ENCODE peak calls at places on chromosomes 16 and 17, in six cellular contexts. L is adrenal gland; X is CD8-positive, alpha-beta memory T cell; G is HAP-1; M is CD8-positive, alpha-beta T cell; O is fibroblast of lung. I is an unnamed sample. For H3K36me3 and H3K9me3, the result is how much of the 10 kb centered on the place peaks cover.

GRCh38 chr16:3059041-3059722 is 6.3 kb upstream of the IL32 start:
- DNase-seq in L (peak), G (peak), O (peak), X (peak), M (peak), I (peak)

GRCh38 chr16:87152221-87152755 is 164.9 kb downstream of the C16orf95 start:
- DNase-seq in M (no peak), G (no peak), O (no peak), L (no peak), X (no peak), I (no peak)

GRCh38 chr16:12017583-12017982 is 41.0 kb downstream of the SNX29 start:
- DNase-seq in G (no peak), M (no peak), X (no peak), O (peak), L (no peak), I (no peak)

GRCh38 chr16:63461248-63461841 is 1425.1 kb upstream of the CDH8 start:
- DNase-seq in O (peak), X (no peak), M (no peak), L (peak), G (peak), I (no peak)

GRCh38 chr17:42754782-42755181 is 6.2 kb upstream of the RAMP2 start:
- DNase-seq in G (no peak), L (no peak), O (peak), X (no peak), M (no peak), I (peak)

GRCh38 chr16:88530858-88531203 is 39.4 kb upstream of the ZC3H18 start:
- DNase-seq in M (no peak), X (no peak), G (no peak), O (no peak), L (no peak), I (no peak)

GRCh38 chr17:31309525-31309924 is 4.3 kb downstream of the EVI2B start:
- DNase-seq in L (no peak), X (peak), M (no peak), O (no peak), G (no peak), I (no peak)

GRCh38 chr16:69410285-69410990 is 14.0 kb upstream of the CYB5B start:
- DNase-seq in X (no peak), O (peak), M (no peak), G (no peak), L (peak), I (no peak)

GRCh38 chr16:89041571-89042481 is 51.8 kb upstream of the ACSF3 start:
- DNase-seq in M (no peak), X (no peak), G (no peak), L (no peak), O (no peak), I (no peak)

GRCh38 chr17:60138769-60139437 is 10.9 kb upstream of the CA4 start:
- DNase-seq in O (no peak), L (no peak), M (no peak), G (no peak), X (no peak), I (no peak)
- H3K4me3 ChIP-seq in O (no peak), L (no peak), M (no peak), G (no peak), X (no peak), I (no peak)

GRCh38 chr16:15671530-15672117 is 21.6 kb downstream of the NDE1 start:
- DNase-seq in L (no peak), X (no peak), M (no peak), G (no peak), O (no peak), I (no peak)

GRCh38 chr16:15665107-15665506 is 15.1 kb downstream of the NDE1 start:
- DNase-seq in M (no peak), X (no peak), L (no peak), O (no peak), G (no peak), I (no peak)

GRCh38 chr16:15672514-15673167 is 22.6 kb downstream of the NDE1 start:
- DNase-seq in L (peak), X (peak), G (peak), M (peak), O (peak), I (peak)

GRCh38 chr16:15667091-15667742 is 17.2 kb downstream of the NDE1 start:
- DNase-seq in L (no peak), M (no peak), O (no peak), X (no peak), G (no peak), I (no peak)
- H3K36me3 ChIP-seq in L (under half), M (under half), O (under half), X (under half), G (half or more), I (half or more)

DNA sequence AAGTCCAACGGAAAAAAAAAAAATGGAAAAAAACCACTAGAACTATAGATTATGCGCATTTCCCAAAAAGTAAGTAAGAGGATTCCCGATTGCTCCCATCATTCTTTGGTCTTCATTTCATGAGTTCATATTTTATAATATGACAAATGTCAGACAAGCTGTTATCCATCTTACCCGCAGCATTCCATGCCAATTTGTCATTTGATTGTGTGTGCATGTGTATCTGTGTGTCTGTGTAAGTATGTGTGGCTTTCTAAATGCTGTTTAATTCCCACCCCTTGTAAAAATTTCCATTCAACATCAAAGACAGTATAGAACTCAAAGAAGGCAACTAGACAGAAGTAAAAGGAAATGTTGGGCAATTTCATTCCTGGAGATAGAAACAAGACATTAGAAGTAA is 434.1 kb downstream of the CDH11 start:
- DNase-seq in X (no peak), G (no peak), M (no peak), O (no peak), L (no peak), I (no peak)
- H3K9me3 ChIP-seq in X (under half), G (under half), M (under half), O (under half), L (under half), I (under half)

GRCh38 chr17:75153854-75154194 is 488 bp downstream of the JPT1 start:
- DNase-seq in O (no peak), X (no peak), L (peak), G (peak), M (no peak), I (peak)
- H3K4me3 ChIP-seq in O (peak), X (peak), L (peak), G (peak), M (peak), I (peak)

DNA sequence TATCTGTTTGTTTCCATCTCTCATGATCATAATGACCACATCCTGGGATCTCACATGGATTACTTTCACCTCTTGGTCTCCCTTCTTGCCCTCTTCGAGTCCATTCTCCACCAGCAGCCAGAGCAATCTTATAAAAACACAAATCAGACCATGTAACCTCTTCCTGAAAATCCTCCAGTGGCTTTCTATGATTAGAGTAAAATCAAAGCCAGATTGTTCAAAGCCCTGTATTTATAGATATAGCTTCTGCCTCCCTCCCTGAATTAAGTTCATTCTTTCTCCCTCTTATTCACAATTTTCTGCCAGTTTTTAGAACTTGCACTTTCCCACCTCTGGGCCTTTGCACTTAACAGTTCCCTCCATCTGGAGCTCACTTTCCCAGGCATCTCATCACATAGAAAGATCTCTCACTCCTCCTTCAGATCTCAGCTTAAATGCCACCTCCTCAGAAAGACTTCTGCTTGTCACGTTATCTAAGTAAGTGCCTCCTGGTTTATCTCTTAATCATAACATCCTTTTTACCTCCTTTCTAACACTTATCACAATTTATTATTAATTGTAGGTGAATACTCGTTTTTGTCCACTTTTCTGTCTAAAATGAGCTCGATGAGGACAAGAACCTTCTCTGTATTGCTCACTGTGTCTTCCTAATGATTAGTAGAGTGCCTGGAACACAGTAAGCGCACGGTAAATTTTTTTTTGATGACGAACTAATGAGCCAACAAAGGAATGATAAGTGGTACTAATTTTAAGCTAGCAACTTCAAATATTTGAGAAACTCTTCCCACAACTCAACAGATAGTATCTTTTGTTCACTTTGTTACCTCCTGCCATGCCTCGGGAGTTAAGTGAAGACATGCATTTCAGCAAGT is 80.5 kb downstream of the CYB561 start:
- DNase-seq in X (no peak), L (no peak), M (no peak), O (peak), G (no peak), I (no peak)
- H3K36me3 ChIP-seq in X (under half), L (under half), M (under half), O (under half), G (under half), I (under half)

GRCh38 chr16:35296962-35297653 is 1837.7 kb downstream of the TP53TG3F start:
- DNase-seq in X (no peak), M (no peak), G (no peak), O (no peak), L (no peak), I (no peak)

GRCh38 chr16:35305476-35305875 is 1846.1 kb downstream of the TP53TG3F start:
- DNase-seq in O (no peak), X (no peak), M (no peak), L (no peak), G (no peak), I (no peak)

GRCh38 chr16:35306915-35307314 is 1847.5 kb downstream of the TP53TG3F start:
- DNase-seq in X (no peak), O (no peak), M (no peak), L (no peak), G (no peak), I (no peak)

GRCh38 chr16:35298460-35299243 is 1839.2 kb downstream of the TP53TG3F start:
- DNase-seq in G (no peak), O (no peak), M (no peak), X (no peak), L (no peak), I (no peak)

GRCh38 chr16:35302859-35303258 is 1843.4 kb downstream of the TP53TG3F start:
- DNase-seq in G (no peak), O (no peak), X (no peak), L (no peak), M (no peak), I (no peak)
- H3K9me3 ChIP-seq in G (under half), O (under half), X (under half), L (under half), M (under half), I (under half)

DNA sequence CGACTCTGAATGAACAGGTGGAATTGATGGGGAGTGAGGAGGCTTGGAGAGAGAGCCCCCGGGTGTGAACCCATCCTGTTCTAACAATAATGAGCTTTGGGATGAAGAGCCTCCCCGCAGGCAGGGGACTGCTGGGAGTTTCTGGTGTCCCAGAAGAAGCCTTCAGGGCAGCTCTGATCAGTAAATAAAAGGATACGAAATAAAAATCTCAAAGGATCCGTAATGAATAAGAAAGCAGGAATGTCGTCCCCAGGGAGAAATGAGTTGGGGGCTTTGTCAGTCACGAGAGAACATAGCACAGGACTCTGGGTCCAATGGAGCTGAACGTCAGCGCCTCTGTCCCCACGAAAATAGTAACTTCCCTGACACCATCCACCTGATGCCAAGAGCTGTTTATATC is 113.4 kb downstream of the PITPNC1 start:
- DNase-seq in L (no peak), X (no peak), M (peak), O (no peak), G (peak), I (no peak)
- H3K4me3 ChIP-seq in L (peak), X (no peak), M (no peak), O (peak), G (no peak), I (peak)

DNA sequence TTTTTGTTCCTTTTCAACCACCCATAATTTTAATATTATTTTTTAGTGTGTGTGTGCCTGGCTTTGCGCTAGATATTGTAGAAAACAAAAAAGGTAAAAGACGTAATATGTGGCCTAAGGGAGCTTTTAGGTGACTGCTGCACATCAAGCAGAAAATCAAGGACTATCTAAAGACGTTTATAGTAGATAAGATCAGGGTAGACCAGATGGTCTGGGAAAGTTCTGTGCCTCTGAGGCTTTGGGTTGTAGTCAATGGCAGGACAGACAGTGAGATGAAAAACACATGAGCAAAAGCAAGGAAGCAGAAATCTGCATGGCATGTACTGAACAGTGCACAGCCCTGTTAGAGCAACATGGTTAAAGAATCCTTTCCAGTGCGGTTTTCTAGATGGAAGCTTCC is 26.8 kb upstream of the ARHGAP23 start:
- DNase-seq in L (no peak), O (no peak), M (no peak), X (no peak), G (no peak), I (no peak)
- H3K36me3 ChIP-seq in L (under half), O (under half), M (under half), X (under half), G (under half), I (under half)

GRCh38 chr17:22599322-22599721 is 907.0 kb downstream of the KCNJ18 start:
- DNase-seq in G (no peak), L (no peak), M (no peak), O (no peak), X (no peak), I (no peak)
- H3K9me3 ChIP-seq in G (under half), L (under half), M (under half), O (under half), X (under half), I (under half)